ENCODE peak calls at places on chromosomes 2 and 18, in ten cellular contexts. One of them, this sample, is unnamed.

GRCh38 chr18:41906528-41907256 is 48.3 kb upstream of the PIK3C3 start:
- DNase-seq in breast epithelium: no peak
- DNase-seq in stomach: no peak
- DNase-seq in GM10248: peak
- DNase-seq in CD4-positive, alpha-beta T cell: peak
- DNase-seq in neural progenitor cell: peak
- DNase-seq in fibroblast of lung: peak
- DNase-seq in retinal pigment epithelial cell: peak
- DNase-seq in RWPE1: peak
- DNase-seq in lower lobe of right lung: no peak
- DNase-seq in this sample: no peak

GRCh38 chr2:181886192-181886591 is 5.3 kb upstream of the ITPRID2 start:
- DNase-seq in RWPE1: no peak
- DNase-seq in lower lobe of right lung: no peak
- DNase-seq in breast epithelium: no peak
- DNase-seq in stomach: no peak
- DNase-seq in retinal pigment epithelial cell: no peak
- DNase-seq in CD4-positive, alpha-beta T cell: no peak
- DNase-seq in fibroblast of lung: peak
- DNase-seq in GM10248: no peak
- DNase-seq in neural progenitor cell: no peak
- DNase-seq in this sample: no peak

GRCh38 chr2:238420878-238421694 is 5.6 kb upstream of the ASB1 start:
- DNase-seq in lower lobe of right lung: no peak
- DNase-seq in RWPE1: no peak
- DNase-seq in breast epithelium: no peak
- DNase-seq in GM10248: no peak
- DNase-seq in fibroblast of lung: peak
- DNase-seq in stomach: peak
- DNase-seq in neural progenitor cell: peak
- DNase-seq in retinal pigment epithelial cell: no peak
- DNase-seq in CD4-positive, alpha-beta T cell: no peak
- DNase-seq in this sample: no peak

GRCh38 chr2:30239308-30240161 is 8.2 kb downstream of the LBH start:
- DNase-seq in lower lobe of right lung: peak
- DNase-seq in GM10248: peak
- DNase-seq in CD4-positive, alpha-beta T cell: peak
- DNase-seq in neural progenitor cell: peak
- DNase-seq in fibroblast of lung: peak
- DNase-seq in breast epithelium: no peak
- DNase-seq in retinal pigment epithelial cell: no peak
- DNase-seq in stomach: peak
- DNase-seq in RWPE1: peak
- DNase-seq in this sample: peak

GRCh38 chr2:82998770-82999169 is 1460.3 kb downstream of the SUCLG1 start:
- DNase-seq in fibroblast of lung: no peak
- DNase-seq in CD4-positive, alpha-beta T cell: no peak
- DNase-seq in neural progenitor cell: no peak
- DNase-seq in lower lobe of right lung: no peak
- DNase-seq in stomach: no peak
- DNase-seq in retinal pigment epithelial cell: no peak
- DNase-seq in GM10248: no peak
- DNase-seq in RWPE1: no peak
- DNase-seq in breast epithelium: no peak
- DNase-seq in this sample: no peak

GRCh38 chr18:48997985-48998831 is 47.4 kb upstream of the SMAD7 start:
- DNase-seq in stomach: no peak
- DNase-seq in CD4-positive, alpha-beta T cell: no peak
- DNase-seq in RWPE1: peak
- DNase-seq in lower lobe of right lung: peak
- DNase-seq in breast epithelium: no peak
- DNase-seq in neural progenitor cell: peak
- DNase-seq in retinal pigment epithelial cell: peak
- DNase-seq in fibroblast of lung: peak
- DNase-seq in GM10248: peak
- DNase-seq in this sample: peak

GRCh38 chr2:158025263-158025996 is 76.2 kb upstream of the UPP2 start:
- DNase-seq in retinal pigment epithelial cell: no peak
- DNase-seq in GM10248: no peak
- DNase-seq in fibroblast of lung: peak
- DNase-seq in CD4-positive, alpha-beta T cell: no peak
- DNase-seq in lower lobe of right lung: no peak
- DNase-seq in stomach: no peak
- DNase-seq in neural progenitor cell: no peak
- DNase-seq in RWPE1: no peak
- DNase-seq in breast epithelium: no peak
- DNase-seq in this sample: no peak

GRCh38 chr2:240930096-240930630 is 24.0 kb downstream of the CROCC2 start:
- DNase-seq in stomach: peak
- DNase-seq in RWPE1: no peak
- DNase-seq in neural progenitor cell: no peak
- DNase-seq in fibroblast of lung: no peak
- DNase-seq in breast epithelium: peak
- DNase-seq in retinal pigment epithelial cell: no peak
- DNase-seq in lower lobe of right lung: peak
- DNase-seq in CD4-positive, alpha-beta T cell: no peak
- DNase-seq in GM10248: no peak
- DNase-seq in this sample: no peak

GRCh38 chr2:128497461-128497860 is 178.8 kb upstream of the HS6ST1 start:
- DNase-seq in neural progenitor cell: no peak
- DNase-seq in stomach: peak
- DNase-seq in retinal pigment epithelial cell: no peak
- DNase-seq in lower lobe of right lung: no peak
- DNase-seq in GM10248: no peak
- DNase-seq in breast epithelium: no peak
- DNase-seq in RWPE1: no peak
- DNase-seq in fibroblast of lung: no peak
- DNase-seq in CD4-positive, alpha-beta T cell: no peak
- DNase-seq in this sample: no peak

GRCh38 chr2:172962824-172963223 is 112.8 kb upstream of the MAP3K20 start:
- DNase-seq in fibroblast of lung: peak
- DNase-seq in lower lobe of right lung: no peak
- DNase-seq in RWPE1: no peak
- DNase-seq in retinal pigment epithelial cell: no peak
- DNase-seq in neural progenitor cell: no peak
- DNase-seq in CD4-positive, alpha-beta T cell: no peak
- DNase-seq in GM10248: no peak
- DNase-seq in stomach: no peak
- DNase-seq in breast epithelium: no peak
- DNase-seq in this sample: no peak

GRCh38 chr2:216285641-216286156 is 86.6 kb downstream of the MARCHF4 start:
- DNase-seq in CD4-positive, alpha-beta T cell: no peak
- DNase-seq in stomach: no peak
- DNase-seq in fibroblast of lung: no peak
- DNase-seq in RWPE1: no peak
- DNase-seq in neural progenitor cell: peak
- DNase-seq in retinal pigment epithelial cell: no peak
- DNase-seq in breast epithelium: no peak
- DNase-seq in GM10248: no peak
- DNase-seq in lower lobe of right lung: no peak
- DNase-seq in this sample: no peak

GRCh38 chr18:63949068-63949737 is at the start of gene HMSD:
- DNase-seq in stomach: peak
- DNase-seq in fibroblast of lung: peak
- DNase-seq in breast epithelium: no peak
- DNase-seq in neural progenitor cell: peak
- DNase-seq in GM10248: peak
- DNase-seq in CD4-positive, alpha-beta T cell: peak
- DNase-seq in lower lobe of right lung: peak
- DNase-seq in retinal pigment epithelial cell: no peak
- DNase-seq in RWPE1: peak
- DNase-seq in this sample: no peak

GRCh38 chr2:20091305-20091991 is 40.0 kb upstream of the LAPTM4A start:
- DNase-seq in breast epithelium: no peak
- DNase-seq in stomach: no peak
- DNase-seq in lower lobe of right lung: no peak
- DNase-seq in neural progenitor cell: no peak
- DNase-seq in RWPE1: peak
- DNase-seq in retinal pigment epithelial cell: peak
- DNase-seq in GM10248: no peak
- DNase-seq in CD4-positive, alpha-beta T cell: no peak
- DNase-seq in fibroblast of lung: peak
- DNase-seq in this sample: peak

GRCh38 chr2:105840933-105841332 is 96.2 kb downstream of the NCK2 start:
- DNase-seq in RWPE1: no peak
- DNase-seq in breast epithelium: no peak
- DNase-seq in stomach: no peak
- DNase-seq in retinal pigment epithelial cell: no peak
- DNase-seq in lower lobe of right lung: no peak
- DNase-seq in GM10248: no peak
- DNase-seq in neural progenitor cell: no peak
- DNase-seq in CD4-positive, alpha-beta T cell: no peak
- DNase-seq in fibroblast of lung: no peak
- DNase-seq in this sample: no peak

GRCh38 chr2:212528106-212528856 is 10.3 kb downstream of the ERBB4 start:
- DNase-seq in GM10248: no peak
- DNase-seq in lower lobe of right lung: no peak
- DNase-seq in fibroblast of lung: no peak
- DNase-seq in stomach: no peak
- DNase-seq in retinal pigment epithelial cell: no peak
- DNase-seq in breast epithelium: no peak
- DNase-seq in RWPE1: no peak
- DNase-seq in CD4-positive, alpha-beta T cell: no peak
- DNase-seq in neural progenitor cell: no peak
- DNase-seq in this sample: peak

GRCh38 chr18:25177631-25178030 is 174.3 kb downstream of the ZNF521 start:
- DNase-seq in CD4-positive, alpha-beta T cell: no peak
- DNase-seq in fibroblast of lung: no peak
- DNase-seq in neural progenitor cell: no peak
- DNase-seq in lower lobe of right lung: no peak
- DNase-seq in stomach: no peak
- DNase-seq in breast epithelium: no peak
- DNase-seq in retinal pigment epithelial cell: no peak
- DNase-seq in GM10248: no peak
- DNase-seq in RWPE1: no peak
- DNase-seq in this sample: no peak

GRCh38 chr2:9415770-9416169 is 7.6 kb downstream of the ITGB1BP1 start:
- DNase-seq in GM10248: no peak
- DNase-seq in fibroblast of lung: no peak
- DNase-seq in breast epithelium: no peak
- DNase-seq in stomach: no peak
- DNase-seq in lower lobe of right lung: no peak
- DNase-seq in neural progenitor cell: no peak
- DNase-seq in CD4-positive, alpha-beta T cell: no peak
- DNase-seq in retinal pigment epithelial cell: no peak
- DNase-seq in RWPE1: no peak
- DNase-seq in this sample: no peak

GRCh38 chr2:171307560-171307959 is 126.2 kb downstream of the METTL8 start:
- DNase-seq in CD4-positive, alpha-beta T cell: no peak
- DNase-seq in GM10248: peak
- DNase-seq in retinal pigment epithelial cell: no peak
- DNase-seq in neural progenitor cell: no peak
- DNase-seq in stomach: no peak
- DNase-seq in lower lobe of right lung: no peak
- DNase-seq in breast epithelium: no peak
- DNase-seq in RWPE1: no peak
- DNase-seq in fibroblast of lung: no peak
- DNase-seq in this sample: no peak

GRCh38 chr2:129894616-129895015 is 84.8 kb upstream of the RAB6C start:
- DNase-seq in RWPE1: no peak
- DNase-seq in breast epithelium: no peak
- DNase-seq in fibroblast of lung: no peak
- DNase-seq in GM10248: no peak
- DNase-seq in CD4-positive, alpha-beta T cell: no peak
- DNase-seq in stomach: peak
- DNase-seq in neural progenitor cell: no peak
- DNase-seq in lower lobe of right lung: no peak
- DNase-seq in retinal pigment epithelial cell: no peak
- DNase-seq in this sample: no peak

GRCh38 chr2:49621014-49621413 is 466.7 kb upstream of the FSHR start:
- DNase-seq in fibroblast of lung: no peak
- DNase-seq in RWPE1: no peak
- DNase-seq in GM10248: no peak
- DNase-seq in breast epithelium: no peak
- DNase-seq in CD4-positive, alpha-beta T cell: no peak
- DNase-seq in stomach: no peak
- DNase-seq in neural progenitor cell: peak
- DNase-seq in lower lobe of right lung: no peak
- DNase-seq in retinal pigment epithelial cell: no peak
- DNase-seq in this sample: no peak

GRCh38 chr2:49619804-49620203 is 465.5 kb upstream of the FSHR start:
- DNase-seq in fibroblast of lung: no peak
- DNase-seq in RWPE1: no peak
- DNase-seq in CD4-positive, alpha-beta T cell: no peak
- DNase-seq in neural progenitor cell: peak
- DNase-seq in lower lobe of right lung: no peak
- DNase-seq in GM10248: no peak
- DNase-seq in breast epithelium: no peak
- DNase-seq in retinal pigment epithelial cell: no peak
- DNase-seq in stomach: no peak
- DNase-seq in this sample: no peak

GRCh38 chr2:49616800-49617199 is 462.5 kb upstream of the FSHR start:
- DNase-seq in CD4-positive, alpha-beta T cell: no peak
- DNase-seq in fibroblast of lung: no peak
- DNase-seq in lower lobe of right lung: no peak
- DNase-seq in GM10248: peak
- DNase-seq in neural progenitor cell: peak
- DNase-seq in breast epithelium: no peak
- DNase-seq in RWPE1: no peak
- DNase-seq in retinal pigment epithelial cell: peak
- DNase-seq in stomach: no peak
- DNase-seq in this sample: no peak
- TF ChIP-seq CTCF in CD4-positive, alpha-beta T cell: no peak
- TF ChIP-seq CTCF in fibroblast of lung: no peak
- TF ChIP-seq CTCF in lower lobe of right lung: peak
- TF ChIP-seq CTCF in GM10248: peak
- TF ChIP-seq CTCF in neural progenitor cell: peak
- TF ChIP-seq CTCF in breast epithelium: no peak
- TF ChIP-seq CTCF in RWPE1: peak
- TF ChIP-seq CTCF in retinal pigment epithelial cell: peak
- TF ChIP-seq CTCF in stomach: peak
- TF ChIP-seq CTCF in this sample: peak

GRCh38 chr18:70029163-70029562 is 81.5 kb upstream of the CD226 start:
- DNase-seq in neural progenitor cell: no peak
- DNase-seq in GM10248: no peak
- DNase-seq in stomach: no peak
- DNase-seq in breast epithelium: no peak
- DNase-seq in CD4-positive, alpha-beta T cell: no peak
- DNase-seq in lower lobe of right lung: no peak
- DNase-seq in retinal pigment epithelial cell: no peak
- DNase-seq in RWPE1: no peak
- DNase-seq in fibroblast of lung: no peak
- DNase-seq in this sample: no peak
- TF ChIP-seq CTCF in neural progenitor cell: no peak
- TF ChIP-seq CTCF in GM10248: no peak
- TF ChIP-seq CTCF in stomach: no peak
- TF ChIP-seq CTCF in breast epithelium: no peak
- TF ChIP-seq CTCF in CD4-positive, alpha-beta T cell: no peak
- TF ChIP-seq CTCF in lower lobe of right lung: no peak
- TF ChIP-seq CTCF in retinal pigment epithelial cell: no peak
- TF ChIP-seq CTCF in RWPE1: no peak
- TF ChIP-seq CTCF in fibroblast of lung: no peak
- TF ChIP-seq CTCF in this sample: no peak

GRCh38 chr18:7755753-7756475 is 188.8 kb downstream of the PTPRM start:
- DNase-seq in retinal pigment epithelial cell: no peak
- DNase-seq in stomach: no peak
- DNase-seq in GM10248: no peak
- DNase-seq in lower lobe of right lung: no peak
- DNase-seq in fibroblast of lung: peak
- DNase-seq in neural progenitor cell: no peak
- DNase-seq in breast epithelium: no peak
- DNase-seq in CD4-positive, alpha-beta T cell: no peak
- DNase-seq in RWPE1: no peak
- DNase-seq in this sample: no peak
- TF ChIP-seq CTCF in retinal pigment epithelial cell: peak
- TF ChIP-seq CTCF in stomach: no peak
- TF ChIP-seq CTCF in GM10248: no peak
- TF ChIP-seq CTCF in lower lobe of right lung: peak
- TF ChIP-seq CTCF in fibroblast of lung: peak
- TF ChIP-seq CTCF in neural progenitor cell: peak
- TF ChIP-seq CTCF in breast epithelium: no peak
- TF ChIP-seq CTCF in CD4-positive, alpha-beta T cell: no peak
- TF ChIP-seq CTCF in RWPE1: no peak
- TF ChIP-seq CTCF in this sample: peak

GRCh38 chr18:54232485-54233227 is 8.2 kb upstream of the MBD2 start:
- DNase-seq in neural progenitor cell: peak
- DNase-seq in lower lobe of right lung: no peak
- DNase-seq in retinal pigment epithelial cell: no peak
- DNase-seq in CD4-positive, alpha-beta T cell: no peak
- DNase-seq in breast epithelium: no peak
- DNase-seq in fibroblast of lung: no peak
- DNase-seq in stomach: no peak
- DNase-seq in GM10248: no peak
- DNase-seq in RWPE1: no peak
- DNase-seq in this sample: no peak
- TF ChIP-seq CTCF in neural progenitor cell: peak
- TF ChIP-seq CTCF in lower lobe of right lung: no peak
- TF ChIP-seq CTCF in retinal pigment epithelial cell: no peak
- TF ChIP-seq CTCF in CD4-positive, alpha-beta T cell: no peak
- TF ChIP-seq CTCF in breast epithelium: no peak
- TF ChIP-seq CTCF in fibroblast of lung: no peak
- TF ChIP-seq CTCF in stomach: no peak
- TF ChIP-seq CTCF in GM10248: no peak
- TF ChIP-seq CTCF in RWPE1: no peak
- TF ChIP-seq CTCF in this sample: no peak

This sample was measured in heart right ventricle.